ENCODE peak calls at places on chromosomes 13 and 19, in five cellular contexts. One of them, this sample, is unnamed.

GRCh38 chr13:49183672-49184315 is 36.3 kb upstream of the MLNR start:
- DNase-seq in lower leg skin: no peak
- DNase-seq in lower lobe of right lung: no peak
- DNase-seq in WERI-Rb-1: no peak
- DNase-seq in thoracic aorta: no peak
- DNase-seq in this sample: peak; percentile 1

GRCh38 chr19:32222594-32222993 is 122.8 kb upstream of the ZNF507 start:
- DNase-seq in lower leg skin: peak; percentile 68
- DNase-seq in WERI-Rb-1: no peak
- DNase-seq in thoracic aorta: no peak
- DNase-seq in lower lobe of right lung: no peak
- DNase-seq in this sample: no peak

GRCh38 chr13:114019367-114019766 is 45.5 kb upstream of the C13orf46 start:
- DNase-seq in WERI-Rb-1: peak; percentile 60
- DNase-seq in lower lobe of right lung: no peak
- DNase-seq in lower leg skin: no peak
- DNase-seq in thoracic aorta: no peak
- DNase-seq in this sample: no peak

GRCh38 chr13:101624981-101625380 is 172.5 kb downstream of the ITGBL1 start:
- DNase-seq in thoracic aorta: no peak
- DNase-seq in lower leg skin: no peak
- DNase-seq in WERI-Rb-1: no peak
- DNase-seq in lower lobe of right lung: no peak
- DNase-seq in this sample: no peak

GRCh38 chr19:42028304-42029216 is 34.5 kb upstream of the ATP1A3 start:
- DNase-seq in lower lobe of right lung: no peak
- DNase-seq in lower leg skin: no peak
- DNase-seq in WERI-Rb-1: peak; percentile 67
- DNase-seq in thoracic aorta: no peak
- DNase-seq in this sample: no peak

GRCh38 chr19:40341601-40342482 is 6.4 kb downstream of the C19orf47 start:
- DNase-seq in WERI-Rb-1: no peak
- DNase-seq in thoracic aorta: peak; percentile 28
- DNase-seq in lower leg skin: no peak
- DNase-seq in lower lobe of right lung: peak; percentile 72
- DNase-seq in this sample: no peak

GRCh38 chr19:8423821-8424223 is 10.7 kb downstream of the MARCHF2 start:
- DNase-seq in lower leg skin: peak; percentile 98
- DNase-seq in thoracic aorta: peak; percentile 94
- DNase-seq in lower lobe of right lung: peak; percentile 86
- DNase-seq in WERI-Rb-1: no peak
- DNase-seq in this sample: peak; percentile 97

GRCh38 chr19:31418692-31419430 is 69.6 kb upstream of the TSHZ3 start:
- DNase-seq in lower leg skin: no peak
- DNase-seq in lower lobe of right lung: no peak
- DNase-seq in WERI-Rb-1: no peak
- DNase-seq in thoracic aorta: no peak
- DNase-seq in this sample: no peak

GRCh38 chr19:4295972-4296771 is 6.0 kb downstream of the TMIGD2 start:
- DNase-seq in WERI-Rb-1: no peak
- DNase-seq in lower leg skin: no peak
- DNase-seq in thoracic aorta: no peak
- DNase-seq in lower lobe of right lung: no peak
- DNase-seq in this sample: no peak

GRCh38 chr19:5545051-5545450 is 22.7 kb downstream of the TINCR start:
- DNase-seq in lower lobe of right lung: no peak
- DNase-seq in lower leg skin: no peak
- DNase-seq in thoracic aorta: no peak
- DNase-seq in WERI-Rb-1: no peak
- DNase-seq in this sample: no peak

GRCh38 chr19:16921766-16922591 is 33.2 kb downstream of the F2RL3 start:
- DNase-seq in lower lobe of right lung: no peak
- DNase-seq in WERI-Rb-1: no peak
- DNase-seq in lower leg skin: no peak
- DNase-seq in thoracic aorta: no peak
- DNase-seq in this sample: no peak

GRCh38 chr13:30581582-30581981 is 36.1 kb upstream of the USPL1 start:
- DNase-seq in lower lobe of right lung: no peak
- DNase-seq in WERI-Rb-1: no peak
- DNase-seq in thoracic aorta: no peak
- DNase-seq in lower leg skin: no peak
- DNase-seq in this sample: no peak

GRCh38 chr13:113448885-113449692 is 4.2 kb downstream of the ADPRHL1 start:
- DNase-seq in lower leg skin: no peak
- DNase-seq in lower lobe of right lung: peak; percentile 75
- DNase-seq in thoracic aorta: no peak
- DNase-seq in WERI-Rb-1: peak; percentile 99
- DNase-seq in this sample: no peak

GRCh38 chr13:25421602-25422001 is 49.8 kb downstream of the ATP8A2 start:
- DNase-seq in lower lobe of right lung: no peak
- DNase-seq in lower leg skin: no peak
- DNase-seq in thoracic aorta: no peak
- DNase-seq in WERI-Rb-1: no peak
- DNase-seq in this sample: no peak

GRCh38 chr19:907183-907853 is 5.7 kb downstream of the R3HDM4 start:
- DNase-seq in lower lobe of right lung: peak; percentile 72
- DNase-seq in thoracic aorta: no peak
- DNase-seq in lower leg skin: no peak
- DNase-seq in WERI-Rb-1: no peak
- DNase-seq in this sample: no peak

GRCh38 chr13:90787007-90787406 is 560.5 kb upstream of the MIR17HG start:
- DNase-seq in lower lobe of right lung: no peak
- DNase-seq in thoracic aorta: no peak
- DNase-seq in WERI-Rb-1: no peak
- DNase-seq in lower leg skin: no peak
- DNase-seq in this sample: no peak

GRCh38 chr13:34107814-34108213 is 289.9 kb downstream of the RFC3 start:
- DNase-seq in lower lobe of right lung: no peak
- DNase-seq in thoracic aorta: no peak
- DNase-seq in WERI-Rb-1: no peak
- DNase-seq in lower leg skin: no peak
- DNase-seq in this sample: no peak

GRCh38 chr19:34666200-34666957 is 10.6 kb downstream of the SCGB2B2 start:
- DNase-seq in lower lobe of right lung: no peak
- DNase-seq in WERI-Rb-1: no peak
- DNase-seq in lower leg skin: no peak
- DNase-seq in thoracic aorta: no peak
- DNase-seq in this sample: no peak

GRCh38 chr19:34669305-34669704 is 7.7 kb downstream of the SCGB2B2 start:
- DNase-seq in lower lobe of right lung: no peak
- DNase-seq in WERI-Rb-1: no peak
- DNase-seq in thoracic aorta: no peak
- DNase-seq in lower leg skin: no peak
- DNase-seq in this sample: no peak

GRCh38 chr19:34664870-34665269 is 12.1 kb downstream of the SCGB2B2 start:
- DNase-seq in lower lobe of right lung: no peak
- DNase-seq in WERI-Rb-1: no peak
- DNase-seq in lower leg skin: no peak
- DNase-seq in thoracic aorta: no peak
- DNase-seq in this sample: no peak

GRCh38 chr19:34666958-34667265 is 10.0 kb downstream of the SCGB2B2 start:
- DNase-seq in lower lobe of right lung: no peak
- DNase-seq in WERI-Rb-1: no peak
- DNase-seq in thoracic aorta: no peak
- DNase-seq in lower leg skin: no peak
- DNase-seq in this sample: no peak

DNA sequence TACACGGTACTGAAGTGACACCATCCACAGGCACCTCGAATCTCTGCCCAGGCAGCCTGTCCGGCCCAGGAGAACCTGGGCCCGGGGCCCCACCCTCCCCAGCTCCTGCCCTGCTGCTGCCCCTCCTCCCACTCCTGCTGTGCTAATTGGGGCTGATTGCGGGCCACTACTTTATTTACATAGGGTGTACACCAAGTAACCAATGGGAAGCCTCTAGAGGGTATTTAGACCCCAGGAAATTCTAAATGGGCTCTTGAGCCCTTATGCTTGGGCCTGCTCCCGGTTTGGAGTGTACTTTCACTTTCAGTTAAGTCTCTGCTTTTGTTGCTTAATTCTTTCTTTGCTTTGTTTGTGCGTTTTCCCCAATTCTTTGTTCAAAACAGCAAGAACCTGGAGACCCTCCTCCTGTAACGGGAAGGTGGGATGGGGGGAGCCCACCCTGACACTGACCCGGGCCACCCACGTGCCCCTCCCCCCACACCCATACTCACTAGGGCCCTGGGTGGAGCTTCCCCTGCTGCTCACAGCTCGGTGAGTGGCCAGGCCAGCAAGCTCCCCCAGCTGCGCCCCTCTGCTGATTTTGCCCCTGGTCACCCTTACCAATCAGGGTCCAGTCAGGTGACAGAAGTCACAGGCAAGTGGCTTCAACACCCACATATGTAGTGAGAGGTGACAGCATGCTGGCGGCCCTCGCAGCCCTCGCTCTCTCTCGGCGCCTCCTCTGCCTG is 9.4 kb downstream of the SCGB2B2 start:
- DNase-seq in lower leg skin: no peak
- DNase-seq in lower lobe of right lung: peak; percentile 61
- DNase-seq in WERI-Rb-1: no peak
- DNase-seq in thoracic aorta: no peak
- DNase-seq in this sample: no peak
- TF ChIP-seq CTCF in lower leg skin: no peak
- TF ChIP-seq CTCF in lower lobe of right lung: no peak
- TF ChIP-seq CTCF in WERI-Rb-1: no peak
- TF ChIP-seq CTCF in thoracic aorta: no peak
- TF ChIP-seq CTCF in this sample: no peak

GRCh38 chr13:97548736-97549135 is 114.8 kb downstream of the RAP2A start:
- DNase-seq in WERI-Rb-1: no peak
- DNase-seq in thoracic aorta: no peak
- DNase-seq in lower leg skin: no peak
- DNase-seq in lower lobe of right lung: no peak
- DNase-seq in this sample: no peak
- TF ChIP-seq CTCF in WERI-Rb-1: no peak
- TF ChIP-seq CTCF in thoracic aorta: no peak
- TF ChIP-seq CTCF in lower leg skin: no peak
- TF ChIP-seq CTCF in lower lobe of right lung: no peak
- TF ChIP-seq CTCF in this sample: no peak

GRCh38 chr19:51258761-51259160 is 7.9 kb downstream of the SIGLECL1 start:
- DNase-seq in lower leg skin: no peak
- DNase-seq in lower lobe of right lung: no peak
- DNase-seq in thoracic aorta: no peak
- DNase-seq in WERI-Rb-1: no peak
- DNase-seq in this sample: no peak

GRCh38 chr19:51256053-51256682 is 5.3 kb downstream of the SIGLECL1 start:
- DNase-seq in thoracic aorta: no peak
- DNase-seq in lower lobe of right lung: no peak
- DNase-seq in lower leg skin: no peak
- DNase-seq in WERI-Rb-1: no peak
- DNase-seq in this sample: no peak

GRCh38 chr19:51257471-51257870 is 6.6 kb downstream of the SIGLECL1 start:
- DNase-seq in lower leg skin: no peak
- DNase-seq in lower lobe of right lung: no peak
- DNase-seq in thoracic aorta: no peak
- DNase-seq in WERI-Rb-1: no peak
- DNase-seq in this sample: no peak

GRCh38 chr19:51258165-51258564 is 7.3 kb downstream of the SIGLECL1 start:
- DNase-seq in lower lobe of right lung: no peak
- DNase-seq in thoracic aorta: no peak
- DNase-seq in lower leg skin: no peak
- DNase-seq in WERI-Rb-1: no peak
- DNase-seq in this sample: no peak

DNA sequence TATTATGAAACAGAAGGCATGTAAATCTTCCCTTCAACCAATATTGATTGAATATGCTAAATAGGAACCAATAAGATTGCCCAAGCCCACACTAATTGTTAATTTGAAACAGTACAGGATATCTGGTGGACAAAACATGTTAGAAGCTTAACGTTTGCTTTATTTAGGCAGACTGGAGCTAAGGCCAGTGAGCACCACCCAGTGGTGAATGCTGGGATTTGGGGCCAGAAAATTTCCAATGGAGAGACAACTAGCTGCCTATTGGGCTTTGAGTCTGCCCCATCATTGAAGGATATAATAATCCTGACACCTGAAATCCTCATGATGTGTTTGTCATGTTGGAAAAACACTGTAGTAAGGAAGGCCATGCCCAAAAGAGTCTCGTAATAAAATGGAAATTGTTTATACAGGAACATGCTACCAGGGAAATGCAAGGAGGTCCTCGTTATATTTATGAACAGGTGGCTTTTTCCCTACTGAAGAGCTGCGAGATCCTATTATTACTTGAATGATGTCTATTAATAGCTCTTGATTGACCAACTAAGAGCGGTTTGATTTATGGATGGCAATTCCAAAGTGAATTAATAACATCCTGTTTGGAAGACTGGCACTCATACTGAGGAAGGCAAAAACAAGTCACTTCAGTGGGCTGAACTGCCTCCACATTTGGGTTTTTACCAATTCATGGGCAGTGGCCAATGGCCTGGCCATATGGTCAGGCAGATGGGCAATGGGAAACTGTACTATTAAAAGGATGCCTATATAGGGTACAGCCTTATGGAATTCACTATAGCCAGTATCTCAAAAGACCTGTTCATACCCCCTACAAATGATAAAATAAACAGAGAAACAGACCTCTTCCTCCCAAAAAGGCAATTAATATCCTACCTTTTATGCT is 8.7 kb downstream of the SIGLECL1 start:
- DNase-seq in lower leg skin: no peak
- DNase-seq in WERI-Rb-1: peak; percentile 25
- DNase-seq in lower lobe of right lung: no peak
- DNase-seq in thoracic aorta: no peak
- DNase-seq in this sample: peak; percentile 4
- TF ChIP-seq CTCF in lower leg skin: no peak
- TF ChIP-seq CTCF in WERI-Rb-1: peak; percentile 62
- TF ChIP-seq CTCF in lower lobe of right lung: peak; percentile 65
- TF ChIP-seq CTCF in thoracic aorta: no peak
- TF ChIP-seq CTCF in this sample: peak; percentile 67

GRCh38 chr13:27353166-27353583 is 71.2 kb upstream of the GTF3A start:
- DNase-seq in thoracic aorta: no peak
- DNase-seq in lower leg skin: no peak
- DNase-seq in WERI-Rb-1: no peak
- DNase-seq in lower lobe of right lung: no peak
- DNase-seq in this sample: no peak

GRCh38 chr13:27355894-27356293 is 68.5 kb upstream of the GTF3A start:
- DNase-seq in lower leg skin: no peak
- DNase-seq in thoracic aorta: no peak
- DNase-seq in WERI-Rb-1: peak; percentile 50
- DNase-seq in lower lobe of right lung: no peak
- DNase-seq in this sample: no peak

GRCh38 chr13:27353653-27354052 is 70.8 kb upstream of the GTF3A start:
- DNase-seq in lower lobe of right lung: no peak
- DNase-seq in lower leg skin: no peak
- DNase-seq in thoracic aorta: no peak
- DNase-seq in WERI-Rb-1: no peak
- DNase-seq in this sample: no peak

GRCh38 chr13:27352698-27353097 is 71.7 kb upstream of the GTF3A start:
- DNase-seq in lower lobe of right lung: no peak
- DNase-seq in WERI-Rb-1: no peak
- DNase-seq in thoracic aorta: no peak
- DNase-seq in lower leg skin: no peak
- DNase-seq in this sample: no peak

DNA sequence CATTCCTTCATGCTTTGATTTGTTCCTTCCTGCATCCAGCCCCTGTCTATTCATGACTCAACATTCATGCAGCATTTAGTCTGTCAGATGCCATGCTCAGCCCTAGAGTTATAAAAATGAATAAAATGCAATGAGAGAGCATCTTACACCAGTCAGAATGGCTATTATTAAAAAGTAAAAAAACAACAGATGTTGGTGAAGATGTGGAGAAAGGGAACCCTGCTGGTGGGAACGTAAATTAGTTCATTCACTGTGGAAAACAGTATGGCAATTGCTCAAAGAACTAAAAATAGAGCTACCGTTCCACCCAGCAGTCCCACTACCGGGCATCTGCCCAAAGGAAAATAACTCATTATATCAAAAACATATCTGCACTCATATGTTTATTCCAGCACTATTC is 70.0 kb upstream of the GTF3A start:
- DNase-seq in thoracic aorta: no peak
- DNase-seq in lower lobe of right lung: no peak
- DNase-seq in lower leg skin: no peak
- DNase-seq in WERI-Rb-1: no peak
- DNase-seq in this sample: peak; percentile 56
- TF ChIP-seq CTCF in thoracic aorta: peak; percentile 45
- TF ChIP-seq CTCF in lower lobe of right lung: no peak
- TF ChIP-seq CTCF in lower leg skin: no peak
- TF ChIP-seq CTCF in WERI-Rb-1: no peak
- TF ChIP-seq CTCF in this sample: peak; percentile 71

This sample was measured in HFFc6.